ENCODE peak calls at places on chromosomes 12 and 14, in seven cellular contexts. U is neural progenitor cell, J is coronary artery, Y is heart left ventricle, G is fibroblast of villous mesenchyme, E is transverse colon, P is AG04450. A is an unnamed sample.

GRCh38 chr12:58503731-58504520 is 416.4 kb downstream of the LRIG3 start:
- DNase-seq in G (peak), J (no peak), P (no peak), Y (no peak), U (no peak), E (no peak), A (peak)

GRCh38 chr12:116381744-116382455 is 104.4 kb upstream of the MED13L start:
- DNase-seq in E (no peak), P (peak), J (no peak), G (peak), U (peak), Y (no peak), A (peak)

GRCh38 chr12:113359939-113360748 is 1.8 kb downstream of the PLBD2 start:
- DNase-seq in Y (no peak), P (no peak), E (no peak), U (no peak), G (peak), J (no peak), A (peak)

GRCh38 chr12:116654216-116654743 is 83.6 kb downstream of the SPRING1 start:
- DNase-seq in G (no peak), E (no peak), J (no peak), P (peak), Y (no peak), U (no peak), A (no peak)

GRCh38 chr12:10160659-10161386 is 11.1 kb downstream of the OLR1 start:
- DNase-seq in U (no peak), Y (no peak), G (no peak), P (no peak), E (no peak), J (no peak), A (no peak)

GRCh38 chr12:65925626-65926025 is 101.3 kb downstream of the HMGA2 start:
- DNase-seq in P (no peak), U (no peak), E (no peak), Y (no peak), G (no peak), J (no peak), A (no peak)

GRCh38 chr12:45203767-45204166 is 12.1 kb upstream of the ANO6 start:
- DNase-seq in P (no peak), E (no peak), U (no peak), Y (no peak), J (no peak), G (no peak), A (no peak)

GRCh38 chr12:124531281-124531745 is 36.1 kb downstream of the NCOR2 start:
- DNase-seq in U (peak), G (no peak), E (no peak), Y (no peak), P (no peak), J (no peak), A (no peak)

GRCh38 chr14:49966304-49966809 is 73.5 kb downstream of the ARF6 start:
- DNase-seq in Y (no peak), J (no peak), G (peak), P (no peak), E (peak), U (peak), A (peak)

GRCh38 chr12:88472248-88472647 is 108.0 kb downstream of the KITLG start:
- DNase-seq in E (no peak), P (no peak), J (no peak), G (no peak), U (no peak), Y (no peak), A (peak)

GRCh38 chr14:59354666-59355065 is 110.5 kb downstream of the GPR135 start:
- DNase-seq in G (peak), P (peak), Y (no peak), U (no peak), E (no peak), J (no peak), A (peak)

GRCh38 chr14:56858422-56858821 is 48.1 kb upstream of the OTX2 start:
- DNase-seq in E (peak), U (no peak), G (no peak), J (no peak), P (no peak), Y (no peak), A (no peak)

GRCh38 chr12:132275110-132275531 is 54.3 kb downstream of the GALNT9 start:
- DNase-seq in U (peak), E (peak), Y (no peak), G (peak), P (no peak), J (no peak), A (peak)

GRCh38 chr12:113612076-113612728 is 140.5 kb upstream of the LHX5 start:
- DNase-seq in E (no peak), Y (no peak), J (peak), G (no peak), P (no peak), U (no peak), A (no peak)

GRCh38 chr14:104976198-104977007 is 1.8 kb downstream of the AHNAK2 start:
- DNase-seq in U (peak), J (no peak), E (peak), Y (peak), G (peak), P (peak), A (peak)

GRCh38 chr14:33515899-33516298 is 435.0 kb downstream of the EGLN3 start:
- DNase-seq in G (no peak), J (no peak), U (no peak), Y (no peak), E (no peak), P (no peak), A (no peak)

GRCh38 chr14:59330455-59330854 is 134.7 kb downstream of the GPR135 start:
- DNase-seq in J (no peak), Y (no peak), G (peak), E (peak), U (no peak), P (no peak), A (no peak)

GRCh38 chr12:4108803-4109345 is 164.7 kb upstream of the CCND2 start:
- DNase-seq in J (no peak), Y (no peak), P (no peak), E (no peak), G (no peak), U (no peak), A (no peak)

GRCh38 chr12:125568306-125568705 is 503.1 kb downstream of the AACS start:
- DNase-seq in U (no peak), E (no peak), Y (no peak), G (no peak), J (no peak), P (no peak), A (no peak)

GRCh38 chr14:31025335-31026075 is at the start of gene AP4S1:
- DNase-seq in U (peak), E (peak), P (no peak), Y (peak), G (no peak), J (peak), A (no peak)

DNA sequence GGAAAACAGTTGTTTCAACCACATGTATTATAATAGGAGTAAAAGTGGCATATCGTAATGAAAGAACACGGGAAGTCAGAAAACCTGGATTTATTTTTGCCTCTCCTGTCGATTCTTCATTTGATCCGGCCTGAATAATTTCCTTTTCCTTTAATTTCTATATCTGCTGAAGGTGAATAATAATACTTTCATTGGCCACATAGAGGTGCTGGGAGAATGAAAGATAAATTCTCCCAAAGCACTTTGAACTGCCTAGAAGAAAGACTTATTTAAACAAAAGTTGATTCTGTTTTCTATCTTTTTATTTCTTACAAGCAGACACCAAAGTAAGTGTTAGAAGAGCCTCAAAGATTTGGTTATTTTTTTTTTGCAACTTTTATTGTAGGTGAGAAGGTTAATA is 339.1 kb downstream of the RAD51B start:
- DNase-seq in P (no peak), Y (no peak), U (no peak), E (no peak), J (no peak), G (no peak), A (peak)
- H3K4me3 ChIP-seq in P (no peak), Y (no peak), U (no peak), E (no peak), J (no peak), G (no peak), A (no peak)

DNA sequence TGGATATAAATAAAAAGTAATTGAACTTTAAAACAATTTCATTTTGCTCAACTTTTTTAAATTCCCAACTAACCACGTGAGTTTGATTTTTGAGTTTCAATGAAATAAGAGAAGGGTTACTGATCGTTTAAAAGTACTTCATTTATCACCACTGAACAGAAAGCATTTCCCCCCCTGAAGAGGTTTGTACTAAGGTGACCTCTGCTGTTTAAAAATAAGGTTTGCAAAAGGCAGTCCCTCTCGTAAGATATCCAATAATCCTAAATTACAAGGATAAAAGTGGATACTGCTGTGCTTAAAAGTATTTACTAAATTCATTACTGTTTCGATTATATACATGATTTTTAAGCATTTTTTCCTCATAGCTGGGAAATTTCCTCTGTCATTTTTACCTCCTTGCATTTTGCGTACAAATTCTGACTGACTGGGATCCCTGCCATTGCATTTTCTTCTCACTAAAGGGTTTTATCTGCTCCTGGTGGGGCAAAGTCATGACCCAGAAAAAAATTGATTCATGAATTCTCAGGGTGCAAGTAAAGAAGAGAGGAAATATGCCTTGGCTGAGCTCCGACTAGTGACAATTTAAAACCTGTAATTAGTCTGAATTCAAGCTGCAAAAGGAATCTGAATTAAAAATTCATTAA is 463.8 kb downstream of the PRKD1 start:
- DNase-seq in E (no peak), U (peak), P (no peak), G (no peak), J (no peak), Y (no peak), A (peak)
- TF ChIP-seq CTCF in E (no peak), U (peak), P (no peak), G (peak), J (no peak), Y (no peak), A (peak)

GRCh38 chr14:64706552-64707193 is 2.4 kb downstream of the PLEKHG3 start:
- DNase-seq in U (peak), Y (peak), G (peak), J (peak), P (no peak), E (no peak), A (no peak)

GRCh38 chr14:64704743-64705405 is 650 bp downstream of the PLEKHG3 start:
- DNase-seq in Y (no peak), U (peak), G (no peak), J (peak), P (no peak), E (peak), A (peak)

GRCh38 chr14:64707661-64708060 is 3.4 kb downstream of the PLEKHG3 start:
- DNase-seq in J (peak), U (no peak), P (peak), G (peak), Y (no peak), E (peak), A (peak)

GRCh38 chr14:64705406-64706118 is 1.3 kb downstream of the PLEKHG3 start:
- DNase-seq in J (peak), P (no peak), U (peak), Y (peak), G (peak), E (no peak), A (peak)

DNA sequence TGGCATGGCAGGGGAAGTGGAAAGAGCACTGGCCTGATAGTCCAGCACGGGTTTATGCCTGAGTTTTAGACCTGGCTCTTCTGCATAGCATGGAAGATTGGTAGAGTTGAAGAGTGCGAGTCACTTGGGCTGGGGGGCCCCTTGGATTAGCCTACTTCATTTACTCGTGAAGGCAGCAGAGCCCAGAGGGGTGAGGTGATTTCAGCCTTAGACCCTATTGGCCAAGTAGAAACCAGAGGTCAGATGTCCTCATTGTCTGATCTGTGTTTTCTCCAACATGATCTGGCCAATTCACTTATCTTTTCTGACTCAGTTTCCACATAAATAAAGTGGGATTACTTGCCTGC is 1.9 kb downstream of the PLEKHG3 start:
- DNase-seq in Y (no peak), U (no peak), J (peak), E (no peak), G (no peak), P (no peak), A (no peak)
- H3K4me3 ChIP-seq in Y (peak), U (peak), J (peak), E (peak), G (peak), P (no peak), A (no peak)

GRCh38 chr12:102883204-102883799 is 33.7 kb downstream of the PAH start:
- DNase-seq in U (peak), E (peak), J (no peak), Y (peak), G (peak), P (no peak), A (peak)
- TF ChIP-seq CTCF in U (peak), E (peak), J (peak), Y (peak), G (peak), P (peak), A (peak)

GRCh38 chr14:82251434-82251833 is 717.8 kb upstream of the SEL1L start:
- DNase-seq in G (no peak), Y (no peak), E (no peak), P (no peak), J (no peak), U (no peak), A (no peak)
- H3K4me3 ChIP-seq in G (no peak), Y (no peak), E (no peak), P (no peak), J (no peak), U (no peak), A (no peak)

A was measured in AG10803.